ENCODE peak calls at places on chromosomes 2 and 18, in six cellular contexts. G is lower leg skin; Y is right cardiac atrium; F is Right ventricle myocardium superior; T is mesenteric fat pad; W is stimulated activated CD8-positive, alpha-beta memory T cell treated with anti-CD3 and anti-CD28 coated beads, Interleukin-2, amount 100 ng/mL, for 48 hours. M is an unnamed sample.

GRCh38 chr2:230955163-230955779 is 30.2 kb upstream of the GPR55 start:
- DNase-seq in F (no peak), T (no peak), G (peak), Y (no peak), W (no peak), M (no peak)

GRCh38 chr2:136767030-136767429 is 1.7 kb downstream of the THSD7B start:
- DNase-seq in W (no peak), F (no peak), G (no peak), Y (no peak), T (no peak), M (no peak)

GRCh38 chr18:59276047-59276446 is 2.8 kb upstream of the RAX start:
- DNase-seq in T (no peak), Y (no peak), W (no peak), F (no peak), G (no peak), M (no peak)

GRCh38 chr2:150376627-150377335 is 110.7 kb downstream of the RND3 start:
- DNase-seq in T (no peak), W (no peak), Y (no peak), G (no peak), F (no peak), M (peak)

GRCh38 chr2:67234443-67234842 is 162.7 kb upstream of the ETAA1 start:
- DNase-seq in W (no peak), Y (no peak), T (no peak), F (no peak), G (no peak), M (peak)

GRCh38 chr2:97849881-97850540 is 136.6 kb downstream of the ZAP70 start:
- DNase-seq in F (no peak), W (no peak), T (no peak), G (no peak), Y (no peak), M (peak)

GRCh38 chr2:3091696-3092095 is 285.9 kb downstream of the EIPR1 start:
- DNase-seq in T (no peak), W (no peak), Y (no peak), F (no peak), G (no peak), M (no peak)

GRCh38 chr2:120934891-120935338 is 199.2 kb downstream of the GLI2 start:
- DNase-seq in F (no peak), W (no peak), T (no peak), G (no peak), Y (peak), M (peak)

GRCh38 chr2:157759855-157760254 is 116.3 kb downstream of the ACVR1 start:
- DNase-seq in W (no peak), T (no peak), F (no peak), Y (no peak), G (no peak), M (no peak)

GRCh38 chr2:52083214-52083613 is 1051.3 kb upstream of the NRXN1 start:
- DNase-seq in F (no peak), W (no peak), Y (no peak), T (no peak), G (no peak), M (no peak)

GRCh38 chr2:64322433-64322832 is 131.5 kb upstream of the LGALSL start:
- DNase-seq in W (no peak), G (peak), T (no peak), Y (no peak), F (no peak), M (no peak)

GRCh38 chr18:55853268-55853667 is 265.3 kb upstream of the TCF4 start:
- DNase-seq in W (no peak), T (no peak), F (no peak), G (no peak), Y (no peak), M (no peak)

GRCh38 chr2:164430166-164430783 is 191.0 kb downstream of the GRB14 start:
- DNase-seq in F (no peak), Y (no peak), W (no peak), G (no peak), T (no peak), M (peak)

GRCh38 chr2:180334514-180334913 is 327.4 kb upstream of the CWC22 start:
- DNase-seq in F (no peak), T (no peak), W (no peak), Y (no peak), G (no peak), M (no peak)

GRCh38 chr18:12597775-12598174 is 60.1 kb downstream of the SPIRE1 start:
- DNase-seq in F (no peak), T (no peak), G (no peak), Y (peak), W (no peak), M (peak)

GRCh38 chr2:96501886-96502810 is 3.0 kb downstream of the NEURL3 start:
- DNase-seq in W (no peak), T (peak), G (peak), F (no peak), Y (no peak), M (no peak)

GRCh38 chr2:66456183-66457041 is 21.5 kb downstream of the MEIS1 start:
- DNase-seq in T (no peak), W (no peak), G (no peak), F (no peak), Y (no peak), M (no peak)

GRCh38 chr2:63827749-63828148 is 13.9 kb upstream of the UGP2 start:
- DNase-seq in T (no peak), W (no peak), Y (no peak), G (no peak), F (no peak), M (peak)

GRCh38 chr2:242085941-242086621 is 216.6 kb downstream of the RTP5 start:
- DNase-seq in Y (peak), T (no peak), G (no peak), F (peak), W (no peak), M (no peak)

GRCh38 chr2:237901932-237902846 is 42.8 kb downstream of the RAMP1 start:
- DNase-seq in G (no peak), F (no peak), Y (peak), W (no peak), T (no peak), M (no peak)

GRCh38 chr2:41657231-41657630 is 390.6 kb upstream of the PKDCC start:
- DNase-seq in W (no peak), Y (no peak), T (no peak), G (no peak), F (no peak), M (peak)

GRCh38 chr18:49597556-49597955 is 35.7 kb downstream of the LIPG start:
- DNase-seq in W (no peak), F (no peak), G (no peak), Y (no peak), T (no peak), M (peak)

GRCh38 chr2:26580751-26581150 is 60.4 kb downstream of the CIB4 start:
- DNase-seq in Y (no peak), G (peak), F (peak), T (peak), W (no peak), M (no peak)

GRCh38 chr2:23091019-23091418 is 294.0 kb upstream of the KLHL29 start:
- DNase-seq in G (no peak), Y (no peak), T (no peak), W (no peak), F (no peak), M (no peak)

GRCh38 chr2:108323619-108324018 is 34.9 kb downstream of the SULT1C2 start:
- DNase-seq in W (no peak), G (no peak), Y (no peak), T (no peak), F (no peak), M (no peak)

GRCh38 chr18:26460449-26461091 is 87.8 kb downstream of the KCTD1 start:
- DNase-seq in W (no peak), T (no peak), Y (peak), G (no peak), F (peak), M (peak)

GRCh38 chr2:22879009-22879863 is 505.7 kb upstream of the KLHL29 start:
- DNase-seq in G (no peak), Y (no peak), T (no peak), W (no peak), F (no peak), M (no peak)

GRCh38 chr2:187547353-187547979 is 6.8 kb downstream of the TFPI start:
- DNase-seq in T (no peak), F (no peak), G (no peak), W (no peak), Y (peak), M (peak)

GRCh38 chr2:185385157-185385556 is 353.4 kb upstream of the FSIP2 start:
- DNase-seq in Y (no peak), G (no peak), W (no peak), T (no peak), F (no peak), M (no peak)

GRCh38 chr18:39627936-39628335 is 2062.3 kb upstream of the CELF4 start:
- DNase-seq in W (no peak), F (no peak), Y (no peak), T (no peak), G (no peak), M (no peak)

GRCh38 chr18:25446972-25447371 is 95.0 kb upstream of the ZNF521 start:
- DNase-seq in T (no peak), G (no peak), F (no peak), Y (no peak), W (no peak), M (no peak)

GRCh38 chr2:11411768-11412448 is 54.1 kb downstream of the E2F6 start:
- DNase-seq in G (peak), W (no peak), F (no peak), T (no peak), Y (no peak), M (peak)

GRCh38 chr2:213004197-213004821 is 147.1 kb downstream of the IKZF2 start:
- DNase-seq in Y (no peak), W (no peak), G (no peak), F (no peak), T (no peak), M (no peak)